ENCODE peak calls at places on chromosomes 7 and 10, in five cellular contexts. One of them, this sample, is unnamed.

GRCh38 chr10:126104767-126105166 is 208.4 kb downstream of the FANK1 start:
- DNase-seq in fibroblast of the aortic adventitia: peak
- DNase-seq in NCI-H1105: no peak
- DNase-seq in adipocyte: no peak
- DNase-seq in AG09309: no peak
- DNase-seq in this sample: peak

GRCh38 chr10:11318812-11319598 is 292.4 kb downstream of the USP6NL start:
- DNase-seq in AG09309: no peak
- DNase-seq in NCI-H1105: no peak
- DNase-seq in adipocyte: no peak
- DNase-seq in fibroblast of the aortic adventitia: no peak
- DNase-seq in this sample: no peak

GRCh38 chr10:28839600-28840007 is 162.3 kb downstream of the BAMBI start:
- DNase-seq in fibroblast of the aortic adventitia: peak
- DNase-seq in AG09309: no peak
- DNase-seq in adipocyte: peak
- DNase-seq in NCI-H1105: peak
- DNase-seq in this sample: no peak

GRCh38 chr7:127665922-127666321 is 13.9 kb downstream of the SND1 start:
- DNase-seq in adipocyte: no peak
- DNase-seq in fibroblast of the aortic adventitia: no peak
- DNase-seq in AG09309: no peak
- DNase-seq in NCI-H1105: no peak
- DNase-seq in this sample: no peak

GRCh38 chr7:74284781-74285259 is 4.4 kb upstream of the CLIP2 start:
- DNase-seq in adipocyte: no peak
- DNase-seq in NCI-H1105: no peak
- DNase-seq in fibroblast of the aortic adventitia: no peak
- DNase-seq in AG09309: no peak
- DNase-seq in this sample: no peak

GRCh38 chr10:130357226-130357625 is 221.0 kb downstream of the GLRX3 start:
- DNase-seq in AG09309: no peak
- DNase-seq in NCI-H1105: no peak
- DNase-seq in adipocyte: no peak
- DNase-seq in fibroblast of the aortic adventitia: no peak
- DNase-seq in this sample: no peak

GRCh38 chr7:129567377-129567776 is 44.1 kb upstream of the NRF1 start:
- DNase-seq in AG09309: no peak
- DNase-seq in fibroblast of the aortic adventitia: no peak
- DNase-seq in adipocyte: no peak
- DNase-seq in NCI-H1105: no peak
- DNase-seq in this sample: no peak

GRCh38 chr7:22571776-22572175 is 71.8 kb upstream of the STEAP1B start:
- DNase-seq in NCI-H1105: no peak
- DNase-seq in adipocyte: no peak
- DNase-seq in fibroblast of the aortic adventitia: no peak
- DNase-seq in AG09309: no peak
- DNase-seq in this sample: no peak

GRCh38 chr7:157404845-157405481 is 68.2 kb downstream of the DNAJB6 start:
- DNase-seq in adipocyte: peak
- DNase-seq in fibroblast of the aortic adventitia: peak
- DNase-seq in NCI-H1105: no peak
- DNase-seq in AG09309: peak
- DNase-seq in this sample: peak

GRCh38 chr10:36109399-36110023 is 467.4 kb upstream of the FZD8 start:
- DNase-seq in adipocyte: peak
- DNase-seq in fibroblast of the aortic adventitia: no peak
- DNase-seq in NCI-H1105: no peak
- DNase-seq in AG09309: no peak
- DNase-seq in this sample: peak

GRCh38 chr10:23980054-23980453 is 228.9 kb upstream of the KIAA1217 start:
- DNase-seq in fibroblast of the aortic adventitia: no peak
- DNase-seq in NCI-H1105: no peak
- DNase-seq in AG09309: no peak
- DNase-seq in adipocyte: no peak
- DNase-seq in this sample: no peak

GRCh38 chr10:63115732-63116383 is 17.3 kb upstream of the NRBF2 start:
- DNase-seq in adipocyte: peak
- DNase-seq in AG09309: peak
- DNase-seq in fibroblast of the aortic adventitia: peak
- DNase-seq in NCI-H1105: no peak
- DNase-seq in this sample: peak

GRCh38 chr7:115561341-115562110 is 469.0 kb downstream of the TFEC start:
- DNase-seq in fibroblast of the aortic adventitia: peak
- DNase-seq in NCI-H1105: no peak
- DNase-seq in adipocyte: peak
- DNase-seq in AG09309: peak
- DNase-seq in this sample: peak